ENCODE peak calls at places on chromosomes 12 and 14, in eight cellular contexts. N is left ventricle myocardium inferior, J is caudate nucleus, F is kidney, W is upper lobe of right lung, H is ovary, U is HL-60, P is tibial artery. M is an unnamed sample.
A peak's percentile ranks its signal among the peaks of the same experiment; 100 is the strongest.

GRCh38 chr14:105529506-105530445 is 3.4 kb downstream of the TMEM121 start:
- DNase-seq in N (no peak), F (peak; percentile 79), U (no peak), P (peak; percentile 66), W (no peak), H (peak; percentile 52), J (no peak), M (peak; percentile 73)

GRCh38 chr14:22466520-22466919 is 122.5 kb downstream of the DAD1 start:
- DNase-seq in W (no peak), P (no peak), F (no peak), N (no peak), H (no peak), J (no peak), U (no peak), M (no peak)

GRCh38 chr12:44846826-44847225 is 29.3 kb downstream of the NELL2 start:
- DNase-seq in P (no peak), W (no peak), U (no peak), H (no peak), F (no peak), J (no peak), N (no peak), M (no peak)

GRCh38 chr12:128976120-128976519 is 122.8 kb downstream of the GLT1D1 start:
- DNase-seq in U (no peak), H (no peak), N (no peak), J (no peak), F (no peak), P (no peak), W (no peak), M (no peak)

GRCh38 chr12:57836442-57837375 is 9.8 kb downstream of the CTDSP2 start:
- DNase-seq in F (peak; percentile 93), U (no peak), W (peak; percentile 76), J (no peak), P (peak; percentile 84), H (peak; percentile 92), N (peak; percentile 87), M (no peak)

GRCh38 chr12:103647267-103647666 is 60.2 kb downstream of the STAB2 start:
- DNase-seq in H (no peak), W (no peak), J (no peak), N (no peak), F (no peak), U (no peak), P (no peak), M (no peak)

GRCh38 chr14:48333221-48333910 is 658.0 kb upstream of the MDGA2 start:
- DNase-seq in N (no peak), U (no peak), F (no peak), W (no peak), J (no peak), P (no peak), H (no peak), M (no peak)

GRCh38 chr12:130557201-130557600 is 158.9 kb downstream of the RIMBP2 start:
- DNase-seq in W (no peak), P (no peak), F (no peak), H (no peak), U (no peak), N (no peak), J (no peak), M (no peak)

GRCh38 chr14:50658203-50658602 is 9.9 kb downstream of the SAV1 start:
- DNase-seq in H (no peak), N (no peak), W (no peak), U (no peak), F (no peak), P (no peak), J (no peak), M (no peak)

GRCh38 chr12:98211914-98212695 is 303.3 kb upstream of the TMPO start:
- DNase-seq in H (no peak), P (no peak), N (no peak), U (no peak), F (no peak), J (no peak), W (no peak), M (no peak)

GRCh38 chr14:90576981-90577660 is 180.3 kb downstream of the CALM1 start:
- DNase-seq in F (no peak), W (peak; percentile 60), J (no peak), U (no peak), P (peak; percentile 56), H (no peak), N (no peak), M (no peak)

GRCh38 chr12:8681129-8681902 is 16.5 kb upstream of the RIMKLB start:
- DNase-seq in H (no peak), P (no peak), U (no peak), W (no peak), F (no peak), J (no peak), N (no peak), M (peak; percentile 60)

GRCh38 chr14:89571502-89571901 is 154.5 kb upstream of the FOXN3 start:
- DNase-seq in F (no peak), H (no peak), J (no peak), U (no peak), N (no peak), P (no peak), W (no peak), M (no peak)

GRCh38 chr12:48681738-48682532 is at the start of gene KANSL2:
- DNase-seq in J (peak; percentile 86), P (peak; percentile 99), H (peak; percentile 96), F (peak; percentile 99), U (peak; percentile 96), W (peak; percentile 99), N (peak; percentile 98), M (peak; percentile 99)

GRCh38 chr12:71354871-71355270 is 84.7 kb upstream of the LGR5 start:
- DNase-seq in W (no peak), F (no peak), U (no peak), N (no peak), J (no peak), H (no peak), P (no peak), M (no peak)

DNA sequence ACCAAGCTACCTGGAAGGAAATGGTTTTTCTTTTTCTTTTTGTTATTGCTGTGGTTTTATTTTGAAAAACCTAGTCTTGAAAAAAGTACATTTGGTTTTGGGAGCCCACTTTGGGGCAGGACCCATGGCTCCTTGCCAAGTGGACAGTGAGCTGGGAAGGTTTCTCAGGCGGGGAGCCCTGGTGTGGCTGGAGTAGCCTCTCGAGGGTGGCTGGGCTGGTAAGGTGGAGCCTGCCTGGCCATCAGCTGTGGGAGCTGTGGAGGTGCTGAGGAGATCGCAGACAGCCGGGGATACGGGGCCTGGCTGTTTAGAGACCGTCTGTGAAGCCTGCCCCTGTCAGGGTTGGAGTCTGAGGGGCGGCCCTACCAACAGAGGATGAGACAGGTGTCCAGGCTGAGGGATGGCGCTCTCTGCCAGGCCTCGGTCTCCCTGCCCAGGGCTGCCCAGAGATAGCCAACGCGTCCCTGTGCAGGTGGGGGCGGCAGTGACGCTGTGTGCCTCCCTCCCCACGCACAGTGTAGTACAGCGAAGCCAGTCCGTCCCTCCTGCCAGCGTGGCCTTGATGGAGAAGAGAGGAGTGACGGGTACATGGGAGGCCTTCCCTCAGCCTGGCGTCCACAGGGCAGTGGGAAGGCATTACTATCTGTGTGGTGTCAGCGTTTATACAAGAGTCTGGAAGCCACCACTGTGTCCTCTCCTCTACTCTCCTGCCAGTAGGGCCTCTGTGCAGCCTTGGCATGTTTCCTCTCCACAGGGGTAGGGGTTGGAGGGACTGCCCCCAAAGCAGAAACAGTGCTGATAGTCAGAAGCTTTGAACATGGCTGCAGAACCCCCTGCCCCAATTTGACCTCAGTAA is 5.9 kb downstream of the RIN3 start:
- DNase-seq in J (no peak), H (no peak), N (no peak), F (no peak), W (no peak), P (peak; percentile 6), U (no peak), M (no peak)
- H3K27ac ChIP-seq in J (no peak overlapping the region), H (no peak overlapping the region), N (no peak overlapping the region), F (no peak overlapping the region), W (peak overlapping the region; percentile 30), P (no peak overlapping the region), U (peak overlapping the region; percentile 69), M (no peak overlapping the region)

GRCh38 chr14:31927348-31927826 is 149.7 kb upstream of the ARHGAP5 start:
- DNase-seq in W (no peak), P (no peak), F (no peak), U (no peak), J (no peak), N (peak; percentile 35), H (peak; percentile 36), M (no peak)
- H3K27ac ChIP-seq in W (peak overlapping the region; percentile 64), P (peak overlapping the region; percentile 45), F (peak overlapping the region; percentile 86), U (no peak overlapping the region), J (peak overlapping the region; percentile 74), N (peak overlapping the region; percentile 89), H (peak overlapping the region; percentile 17), M (peak overlapping the region; percentile 76)

DNA sequence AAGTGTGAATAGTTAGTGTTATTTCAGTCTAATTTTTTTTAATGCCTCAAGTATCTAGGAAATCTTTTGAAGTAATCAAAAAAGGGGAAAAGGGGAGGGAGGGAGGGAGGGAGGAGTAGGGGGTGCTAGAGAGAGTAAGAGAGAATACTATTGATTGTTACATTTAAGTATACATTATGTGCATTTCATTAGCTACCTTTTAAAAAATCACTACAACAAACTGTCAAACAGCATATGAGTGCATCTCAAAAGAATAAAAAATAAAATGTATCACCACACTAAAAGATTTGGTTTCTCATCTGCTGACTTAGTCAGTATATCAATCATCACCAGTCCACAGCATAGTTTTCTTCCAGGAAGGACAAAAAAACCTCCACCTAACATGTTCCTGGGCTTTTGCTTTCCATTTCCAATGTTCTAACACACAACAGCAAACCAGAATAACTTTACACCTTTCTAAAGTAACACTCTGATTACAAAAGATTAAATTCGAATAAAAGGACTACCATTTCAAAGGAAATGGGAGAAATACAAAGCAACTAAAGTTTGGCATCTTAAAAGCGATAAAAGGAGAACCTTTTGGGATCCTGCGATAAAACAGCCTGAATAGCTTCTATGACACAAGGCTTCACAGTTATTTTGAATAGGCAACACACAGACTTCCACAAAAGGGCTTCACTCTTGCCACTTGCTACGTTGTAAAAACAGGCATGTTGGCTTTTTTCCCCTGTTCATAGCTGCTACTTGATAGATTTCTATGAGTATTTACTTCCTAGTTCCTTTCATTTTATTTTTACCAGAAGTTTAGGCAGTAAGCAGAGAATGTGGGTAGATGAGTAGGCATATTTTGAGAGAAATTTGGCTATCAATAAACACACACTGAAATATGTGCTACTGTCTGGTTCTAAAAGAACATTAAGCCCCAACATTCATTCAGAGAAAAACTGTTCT is 160.9 kb downstream of the EPS8 start:
- DNase-seq in W (no peak), J (no peak), H (no peak), F (no peak), P (no peak), N (no peak), U (no peak), M (no peak)
- H3K27ac ChIP-seq in W (peak overlapping the region; percentile 72), J (peak overlapping the region; percentile 4), H (peak overlapping the region; percentile 51), F (peak overlapping the region; percentile 91), P (peak overlapping the region; percentile 79), N (peak overlapping the region; percentile 80), U (no peak overlapping the region), M (peak overlapping the region; percentile 86)

GRCh38 chr14:79011920-79012204 is 841.7 kb downstream of the NRXN3 start:
- DNase-seq in P (no peak), J (no peak), H (no peak), N (no peak), W (no peak), U (no peak), F (no peak), M (no peak)
- H3K27ac ChIP-seq in P (no peak overlapping the region), J (no peak overlapping the region), H (no peak overlapping the region), N (no peak overlapping the region), W (no peak overlapping the region), U (no peak overlapping the region), F (no peak overlapping the region), M (peak overlapping the region; percentile 82)

GRCh38 chr12:62409068-62409467 is 57.6 kb upstream of the MON2 start:
- DNase-seq in P (no peak), F (no peak), W (no peak), U (no peak), N (no peak), H (no peak), J (no peak), M (no peak)
- H3K27ac ChIP-seq in P (no peak overlapping the region), F (no peak overlapping the region), W (no peak overlapping the region), U (no peak overlapping the region), N (no peak overlapping the region), H (no peak overlapping the region), J (no peak overlapping the region), M (no peak overlapping the region)

GRCh38 chr14:91925727-91926121 is 21.8 kb downstream of the FBLN5 start:
- DNase-seq in U (no peak), P (no peak), H (no peak), J (no peak), N (no peak), F (no peak), W (no peak), M (no peak)
- H3K27ac ChIP-seq in U (no peak overlapping the region), P (peak overlapping the region; percentile 58), H (no peak overlapping the region), J (peak overlapping the region; percentile 27), N (peak overlapping the region; percentile 66), F (no peak overlapping the region), W (peak overlapping the region; percentile 68), M (peak overlapping the region; percentile 45)